ENCODE peak calls at places on chromosomes 5 and 9, in six cellular contexts. X is A549, B is neuronal stem cell, G is dorsolateral prefrontal cortex, K is breast epithelium, I is SJSA1. O is an unnamed sample.

GRCh38 chr9:32928145-32928763 is 73.2 kb downstream of the APTX start:
- DNase-seq in G (no peak), B (no peak), X (no peak), K (no peak), I (no peak), O (peak)

GRCh38 chr9:110282023-110282766 is 25.9 kb upstream of the TXN start:
- DNase-seq in G (no peak), K (no peak), B (no peak), X (no peak), I (no peak), O (no peak)

GRCh38 chr5:54171645-54172384 is 138.6 kb downstream of the ARL15 start:
- DNase-seq in B (no peak), I (no peak), K (no peak), G (no peak), X (no peak), O (no peak)

GRCh38 chr5:50856720-50857119 is 190.3 kb downstream of the PARP8 start:
- DNase-seq in B (no peak), K (no peak), X (no peak), G (no peak), I (no peak), O (no peak)

GRCh38 chr5:146690880-146691355 is 174.9 kb upstream of the GPR151 start:
- DNase-seq in I (no peak), X (no peak), G (peak), B (no peak), K (no peak), O (no peak)

GRCh38 chr9:89744730-89745129 is 139.9 kb downstream of the GADD45G start:
- DNase-seq in X (no peak), K (no peak), B (no peak), G (no peak), I (no peak), O (no peak)

GRCh38 chr5:127210082-127210481 is 80.5 kb upstream of the MEGF10 start:
- DNase-seq in I (no peak), K (no peak), B (no peak), X (no peak), G (no peak), O (no peak)

GRCh38 chr9:95731876-95732275 is 143.6 kb upstream of the ERCC6L2 start:
- DNase-seq in G (no peak), B (no peak), K (no peak), X (no peak), I (no peak), O (no peak)

GRCh38 chr5:35785601-35786085 is 71.0 kb upstream of the IL7R start:
- DNase-seq in X (no peak), I (no peak), B (no peak), G (no peak), K (no peak), O (no peak)

GRCh38 chr9:130901498-130902203 is 5.0 kb upstream of the QRFP start:
- DNase-seq in B (no peak), G (no peak), X (no peak), I (no peak), K (no peak), O (no peak)

GRCh38 chr5:149363345-149363744 is 5.5 kb downstream of the PCYOX1L start:
- DNase-seq in X (no peak), K (no peak), B (no peak), I (no peak), G (no peak), O (no peak)

GRCh38 chr5:58276431-58276830 is 183.5 kb downstream of the PLK2 start:
- DNase-seq in K (no peak), B (no peak), X (no peak), I (no peak), G (no peak), O (no peak)

GRCh38 chr5:52961238-52961637 is 27.9 kb upstream of the ITGA2 start:
- DNase-seq in G (no peak), I (no peak), K (no peak), B (no peak), X (no peak), O (peak)

GRCh38 chr5:31579558-31579957 is 47.5 kb downstream of the C5orf22 start:
- DNase-seq in X (no peak), G (no peak), B (no peak), I (no peak), K (no peak), O (no peak)

GRCh38 chr5:83433891-83434290 is 37.7 kb upstream of the VCAN start:
- DNase-seq in X (no peak), I (no peak), B (no peak), K (no peak), G (no peak), O (no peak)

GRCh38 chr5:134566741-134567221 is 41.3 kb downstream of the JADE2 start:
- DNase-seq in I (no peak), X (no peak), K (no peak), B (no peak), G (no peak), O (no peak)

GRCh38 chr5:140840978-140841962 is at the start of gene PCDHA8:
- DNase-seq in I (no peak), B (no peak), K (no peak), G (no peak), X (peak), O (no peak)

GRCh38 chr9:72540348-72540873 is 19.0 kb downstream of the TMC1 start:
- DNase-seq in I (no peak), B (no peak), G (no peak), K (peak), X (no peak), O (no peak)

GRCh38 chr5:96714951-96715451 is 52.8 kb downstream of the CAST start:
- DNase-seq in K (peak), I (no peak), G (no peak), X (peak), B (peak), O (no peak)

GRCh38 chr5:77168187-77168883 is 42.1 kb upstream of the PDE8B start:
- DNase-seq in I (no peak), G (peak), B (no peak), K (peak), X (peak), O (no peak)

GRCh38 chr5:157747766-157748700 is 4.5 kb downstream of the LSM11 start:
- DNase-seq in G (no peak), B (no peak), I (no peak), K (no peak), X (no peak), O (no peak)

GRCh38 chr5:157743163-157744054 is at the start of gene LSM11:
- DNase-seq in K (peak), G (peak), I (peak), B (peak), X (peak), O (no peak)

GRCh38 chr5:157744055-157745011 is 821 bp downstream of the LSM11 start:
- DNase-seq in B (no peak), X (no peak), G (no peak), K (no peak), I (no peak), O (no peak)

GRCh38 chr5:157747173-157747758 is 3.8 kb downstream of the LSM11 start:
- DNase-seq in K (no peak), B (no peak), I (no peak), X (no peak), G (no peak), O (no peak)

GRCh38 chr5:157745041-157745456 is 1.5 kb downstream of the LSM11 start:
- DNase-seq in K (no peak), X (no peak), G (no peak), B (no peak), I (no peak), O (no peak)
- H3K4me3 ChIP-seq in K (peak), X (peak), G (peak), B (peak), I (peak), O (peak)

GRCh38 chr9:133051966-133052539 is 9.7 kb upstream of the CEL start:
- DNase-seq in K (no peak), B (no peak), X (no peak), I (no peak), G (no peak), O (no peak)

GRCh38 chr9:133056533-133056932 is 5.2 kb upstream of the CEL start:
- DNase-seq in B (no peak), K (no peak), I (no peak), G (no peak), X (no peak), O (no peak)

GRCh38 chr9:133054966-133055365 is 6.8 kb upstream of the CEL start:
- DNase-seq in K (peak), I (peak), B (no peak), G (peak), X (no peak), O (no peak)

GRCh38 chr9:133055788-133056420 is 5.9 kb upstream of the CEL start:
- DNase-seq in X (no peak), I (no peak), G (no peak), K (no peak), B (no peak), O (no peak)

GRCh38 chr9:133054194-133054890 is 7.4 kb upstream of the CEL start:
- DNase-seq in X (no peak), B (no peak), I (no peak), K (no peak), G (no peak), O (no peak)
- H3K4me3 ChIP-seq in X (no peak), B (no peak), I (no peak), K (no peak), G (no peak), O (no peak)

DNA sequence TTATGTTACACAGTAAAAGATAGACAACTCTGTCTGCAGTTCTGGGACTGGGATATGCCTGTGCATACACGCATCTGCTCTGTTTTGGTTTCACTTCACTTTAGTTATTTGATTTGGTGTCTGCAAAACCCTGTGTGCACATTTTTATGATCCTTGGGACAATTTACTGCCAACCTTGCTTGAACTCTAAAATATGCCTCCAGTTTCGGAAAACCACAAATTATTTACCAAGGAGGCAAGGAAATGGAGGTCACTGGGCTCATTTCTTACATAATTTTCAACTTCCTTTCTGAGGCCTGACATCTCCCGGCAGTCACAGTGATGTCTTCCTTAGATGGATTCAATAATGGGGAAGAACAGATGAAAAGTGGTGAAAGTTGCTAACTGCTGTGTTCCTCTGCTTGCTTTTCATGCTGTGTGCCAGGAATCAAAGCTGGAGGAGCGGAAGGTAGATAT is 61.2 kb upstream of the TAF11L2 start:
- DNase-seq in X (no peak), I (no peak), K (no peak), B (no peak), G (no peak), O (peak)
- H3K4me3 ChIP-seq in X (no peak), I (peak), K (peak), B (no peak), G (peak), O (peak)

GRCh38 chr5:131163315-131164119 is 1.5 kb downstream of the HINT1 start:
- DNase-seq in B (no peak), I (no peak), K (no peak), G (no peak), X (no peak), O (no peak)
- H3K4me3 ChIP-seq in B (peak), I (peak), K (peak), G (peak), X (peak), O (peak)

DNA sequence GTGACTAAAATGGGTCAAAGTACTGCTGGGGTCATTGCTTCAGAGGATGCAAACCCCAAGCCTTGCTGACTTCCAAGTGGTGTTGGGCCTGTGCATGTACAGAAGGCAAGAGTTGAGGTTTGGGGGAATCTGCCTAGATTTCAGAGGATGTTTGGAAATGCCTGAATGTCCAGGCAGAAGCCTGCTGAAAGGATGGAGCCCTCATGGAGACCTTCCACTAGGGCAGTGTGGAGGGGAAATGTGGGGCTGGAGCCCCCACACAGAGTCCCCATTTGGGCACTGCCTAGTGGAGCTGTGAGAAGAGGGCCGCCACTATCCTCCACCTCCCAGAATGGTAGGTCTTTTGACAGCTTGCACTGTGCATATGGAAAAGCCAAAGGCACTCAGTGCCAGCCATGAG is 377.7 kb upstream of the TRPC7 start:
- DNase-seq in I (no peak), X (no peak), K (no peak), G (no peak), B (no peak), O (no peak)
- H3K4me3 ChIP-seq in I (no peak), X (no peak), K (no peak), G (no peak), B (no peak), O (no peak)

GRCh38 chr9:137183980-137184595 is 4.3 kb downstream of the ANAPC2 start:
- DNase-seq in X (no peak), K (no peak), G (no peak), I (no peak), B (no peak), O (no peak)
- H3K4me3 ChIP-seq in X (no peak), K (no peak), G (no peak), I (no peak), B (no peak), O (no peak)

GRCh38 chr5:174793076-174793475 is 68.7 kb downstream of the MSX2 start:
- DNase-seq in K (no peak), B (no peak), G (no peak), X (no peak), I (no peak), O (no peak)
- H3K4me3 ChIP-seq in K (no peak), B (no peak), G (no peak), X (no peak), I (no peak), O (peak)